ENCODE peak calls at places on chromosomes 5 and 9, in ten cellular contexts. K, D, C, O, M, U, V, R, P and N are unnamed samples.

GRCh38 chr9:105459329-105459728 is 11.5 kb downstream of the FSD1L start:
- DNase-seq in K (no peak), D (no peak), C (no peak), O (no peak), M (no peak), U (no peak), V (no peak), R (no peak), P (no peak), N (no peak)

GRCh38 chr5:149995385-149996085 is 4.9 kb downstream of the TIGD6 start:
- DNase-seq in K (no peak), D (no peak), C (no peak), O (no peak), M (no peak), U (no peak), V (no peak), R (no peak), P (no peak), N (no peak)

GRCh38 chr5:133847301-133847700 is 121.1 kb downstream of the C5orf15 start:
- DNase-seq in K (no peak), D (no peak), C (no peak), O (no peak), M (no peak), U (no peak), V (no peak), R (no peak), P (no peak), N (no peak)

GRCh38 chr5:42887094-42887493 is 75.4 kb upstream of the SELENOP start:
- DNase-seq in K (no peak), D (no peak), C (peak), O (peak), M (no peak), U (no peak), V (no peak), R (no peak), P (peak), N (no peak)

GRCh38 chr9:137256362-137256761 is 1.2 kb downstream of the NELFB start:
- DNase-seq in K (no peak), D (no peak), C (no peak), O (no peak), M (no peak), U (no peak), V (no peak), R (no peak), P (no peak), N (no peak)

GRCh38 chr9:132749316-132749715 is 79.1 kb downstream of the GTF3C4 start:
- DNase-seq in K (no peak), D (no peak), C (no peak), O (no peak), M (no peak), U (no peak), V (no peak), R (no peak), P (no peak), N (no peak)

GRCh38 chr9:36542355-36542754 is 30.3 kb upstream of the MELK start:
- DNase-seq in K (no peak), D (peak), C (no peak), O (no peak), M (no peak), U (no peak), V (no peak), R (no peak), P (no peak), N (no peak)

GRCh38 chr5:128470663-128471062 is 67.4 kb downstream of the FBN2 start:
- DNase-seq in K (no peak), D (no peak), C (no peak), O (peak), M (no peak), U (no peak), V (no peak), R (no peak), P (no peak), N (peak)

GRCh38 chr9:121735065-121735791 is 83.8 kb downstream of the DAB2IP start:
- DNase-seq in K (no peak), D (peak), C (peak), O (peak), M (peak), U (no peak), V (peak), R (no peak), P (peak), N (peak)

GRCh38 chr9:26169684-26170083 is 491.4 kb upstream of the TUSC1 start:
- DNase-seq in K (no peak), D (no peak), C (peak), O (peak), M (no peak), U (no peak), V (no peak), R (no peak), P (no peak), N (peak)

GRCh38 chr5:93603711-93604118 is 20.7 kb downstream of the NR2F1 start:
- DNase-seq in K (no peak), D (peak), C (no peak), O (no peak), M (no peak), U (no peak), V (no peak), R (no peak), P (no peak), N (no peak)

GRCh38 chr5:176319827-176320554 is 41.6 kb downstream of the KIAA1191 start:
- DNase-seq in K (no peak), D (no peak), C (no peak), O (peak), M (no peak), U (no peak), V (no peak), R (no peak), P (no peak), N (peak)

GRCh38 chr5:61333351-61334223 is 1.5 kb downstream of the ZSWIM6 start:
- DNase-seq in K (peak), D (peak), C (peak), O (peak), M (peak), U (no peak), V (no peak), R (peak), P (peak), N (no peak)

GRCh38 chr9:113350338-113350672 is 964 bp downstream of the BSPRY start:
- DNase-seq in K (peak), D (no peak), C (no peak), O (no peak), M (no peak), U (no peak), V (no peak), R (no peak), P (peak), N (no peak)

GRCh38 chr9:113955076-113955752 is 79.1 kb downstream of the ZNF618 start:
- DNase-seq in K (no peak), D (no peak), C (no peak), O (peak), M (peak), U (no peak), V (peak), R (peak), P (no peak), N (peak)

GRCh38 chr9:34378376-34379060 is 1.8 kb upstream of the MYORG start:
- DNase-seq in K (no peak), D (no peak), C (no peak), O (no peak), M (no peak), U (no peak), V (no peak), R (no peak), P (no peak), N (no peak)

GRCh38 chr9:34377402-34377741 is 674 bp upstream of the MYORG start:
- DNase-seq in K (peak), D (peak), C (no peak), O (no peak), M (no peak), U (no peak), V (no peak), R (no peak), P (peak), N (no peak)

GRCh38 chr9:34375901-34376595 is 650 bp downstream of the MYORG start:
- DNase-seq in K (peak), D (peak), C (peak), O (peak), M (peak), U (peak), V (no peak), R (peak), P (peak), N (peak)

GRCh38 chr9:34374905-34375552 is 1.7 kb downstream of the MYORG start:
- DNase-seq in K (no peak), D (peak), C (peak), O (peak), M (no peak), U (no peak), V (no peak), R (no peak), P (peak), N (no peak)

GRCh38 chr9:34376596-34377401 is at the start of gene MYORG:
- DNase-seq in K (peak), D (peak), C (peak), O (peak), M (peak), U (peak), V (no peak), R (peak), P (peak), N (peak)
- TF ChIP-seq CTCF in K (peak), D (no peak), C (no peak), O (no peak), M (no peak), U (no peak), V (no peak), R (no peak), P (no peak), N (no peak)

DNA sequence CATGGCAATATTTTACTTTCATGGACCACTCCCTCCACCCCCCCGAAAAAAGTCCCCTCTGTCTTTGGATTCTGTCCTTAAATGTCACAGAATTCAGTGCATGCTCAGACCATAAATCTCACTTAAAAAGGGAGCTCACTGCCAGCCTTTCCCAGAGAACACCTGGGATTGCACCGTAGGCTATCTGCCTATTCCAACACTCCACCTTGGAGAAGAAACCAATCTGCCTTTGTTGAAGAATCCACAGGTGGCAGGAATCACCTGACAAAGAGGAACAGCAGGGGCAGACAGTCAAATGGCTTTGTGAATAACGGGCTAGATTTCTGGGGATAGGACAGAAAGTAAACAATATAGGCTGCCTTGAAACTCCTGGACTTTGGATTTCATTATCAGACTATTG is 306.7 kb upstream of the BRINP1 start:
- DNase-seq in K (no peak), D (no peak), C (no peak), O (no peak), M (no peak), U (no peak), V (no peak), R (no peak), P (no peak), N (no peak)
- TF ChIP-seq CTCF in K (no peak), D (no peak), C (no peak), O (no peak), M (no peak), U (no peak), V (no peak), R (no peak), P (no peak), N (no peak)

GRCh38 chr5:170633235-170634041 is 129.6 kb downstream of the KCNIP1 start:
- DNase-seq in K (no peak), D (peak), C (peak), O (peak), M (peak), U (no peak), V (peak), R (peak), P (peak), N (peak)

GRCh38 chr5:170632985-170633234 is 129.1 kb downstream of the KCNIP1 start:
- DNase-seq in K (peak), D (peak), C (no peak), O (no peak), M (no peak), U (peak), V (no peak), R (peak), P (peak), N (no peak)

GRCh38 chr5:170631471-170632195 is 127.8 kb downstream of the KCNIP1 start:
- DNase-seq in K (no peak), D (peak), C (no peak), O (peak), M (no peak), U (no peak), V (no peak), R (no peak), P (no peak), N (no peak)

GRCh38 chr5:170630711-170631141 is 126.9 kb downstream of the KCNIP1 start:
- DNase-seq in K (no peak), D (no peak), C (no peak), O (no peak), M (no peak), U (no peak), V (no peak), R (no peak), P (no peak), N (peak)

GRCh38 chr5:170632266-170632984 is 128.6 kb downstream of the KCNIP1 start:
- DNase-seq in K (no peak), D (peak), C (no peak), O (peak), M (no peak), U (no peak), V (no peak), R (peak), P (no peak), N (no peak)
- TF ChIP-seq CTCF in K (no peak), D (no peak), C (no peak), O (no peak), M (peak), U (no peak), V (no peak), R (no peak), P (no peak), N (no peak)

GRCh38 chr5:112208699-112209615 is 210.1 kb downstream of the EPB41L4A start:
- DNase-seq in K (no peak), D (no peak), C (no peak), O (no peak), M (no peak), U (no peak), V (no peak), R (no peak), P (no peak), N (no peak)
- TF ChIP-seq CTCF in K (no peak), D (no peak), C (no peak), O (no peak), M (no peak), U (no peak), V (no peak), R (no peak), P (no peak), N (no peak)

GRCh38 chr9:88781500-88782391 is 209.5 kb upstream of the S1PR3 start:
- DNase-seq in K (no peak), D (peak), C (no peak), O (peak), M (peak), U (no peak), V (no peak), R (peak), P (no peak), N (peak)
- TF ChIP-seq CTCF in K (no peak), D (no peak), C (no peak), O (no peak), M (peak), U (no peak), V (no peak), R (peak), P (no peak), N (peak)

GRCh38 chr9:127202461-127203139 is 62.0 kb upstream of the GARNL3 start:
- DNase-seq in K (no peak), D (no peak), C (no peak), O (no peak), M (no peak), U (no peak), V (no peak), R (no peak), P (no peak), N (peak)

GRCh38 chr9:127203501-127204327 is 60.9 kb upstream of the GARNL3 start:
- DNase-seq in K (no peak), D (no peak), C (no peak), O (no peak), M (no peak), U (no peak), V (no peak), R (no peak), P (no peak), N (no peak)

GRCh38 chr9:127206666-127207065 is 57.9 kb upstream of the GARNL3 start:
- DNase-seq in K (no peak), D (no peak), C (no peak), O (no peak), M (no peak), U (no peak), V (no peak), R (no peak), P (no peak), N (no peak)

GRCh38 chr9:127205952-127206351 is 58.6 kb upstream of the GARNL3 start:
- DNase-seq in K (no peak), D (no peak), C (no peak), O (no peak), M (no peak), U (no peak), V (no peak), R (no peak), P (no peak), N (no peak)

DNA sequence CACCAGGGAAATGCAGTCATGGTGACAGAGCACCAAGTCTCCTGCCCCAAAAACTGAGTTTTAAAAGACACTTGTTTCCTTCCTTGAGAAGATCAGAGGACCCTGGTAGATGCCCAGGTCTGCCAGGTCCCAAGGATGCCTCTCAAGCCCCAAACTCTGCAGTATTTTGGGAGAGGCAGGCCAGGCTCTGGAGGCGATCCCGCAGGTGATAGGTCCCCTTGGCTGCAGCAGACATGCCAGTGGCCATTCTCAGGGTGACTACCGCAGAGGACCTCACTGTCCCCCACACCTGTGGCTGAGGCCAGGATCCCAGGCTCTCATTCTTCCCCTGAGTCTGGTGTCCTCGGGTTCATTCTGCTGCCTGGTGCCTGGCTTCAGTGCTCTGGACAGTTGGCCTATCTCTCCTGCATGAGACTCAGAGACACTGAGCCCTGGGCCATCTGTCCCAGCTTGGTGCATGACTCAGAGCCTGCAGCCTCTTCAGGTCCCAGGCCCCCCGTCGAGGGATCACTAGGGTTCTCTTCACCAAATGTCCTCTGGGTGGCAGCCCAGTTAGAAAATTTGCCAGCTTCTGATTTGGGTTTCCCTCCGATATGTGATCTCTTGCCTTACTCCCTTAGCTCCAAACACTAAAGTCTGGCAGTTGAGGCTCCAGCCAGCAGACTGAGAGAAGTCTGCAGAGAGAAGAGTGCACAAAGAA is 59.7 kb upstream of the GARNL3 start:
- DNase-seq in K (no peak), D (no peak), C (no peak), O (peak), M (no peak), U (no peak), V (no peak), R (no peak), P (no peak), N (peak)
- TF ChIP-seq CTCF in K (no peak), D (no peak), C (no peak), O (no peak), M (peak), U (no peak), V (peak), R (peak), P (no peak), N (peak)